ENCODE peak calls at places on chromosomes 13 and 19, in seven cellular contexts. One of them, this sample, is unnamed.

GRCh38 chr19:48719263-48720171 is at the start of gene MAMSTR:
- DNase-seq in colonic mucosa: no peak
- DNase-seq in cerebellar nuclear complex: no peak
- DNase-seq in foreskin fibroblast: no peak
- DNase-seq in activated B cell treated with CpG ODN at 0.5 μM for 24 hours: no peak
- DNase-seq in GM19239: no peak
- DNase-seq in ELR: no peak
- DNase-seq in this sample: no peak

GRCh38 chr13:20728579-20729300 is 25.2 kb downstream of the IL17D start:
- DNase-seq in GM19239: no peak
- DNase-seq in foreskin fibroblast: no peak
- DNase-seq in activated B cell treated with CpG ODN at 0.5 μM for 24 hours: no peak
- DNase-seq in cerebellar nuclear complex: no peak
- DNase-seq in ELR: no peak
- DNase-seq in colonic mucosa: no peak
- DNase-seq in this sample: no peak

GRCh38 chr13:112711528-112712265 is 21.9 kb downstream of the ATP11A start:
- DNase-seq in foreskin fibroblast: peak
- DNase-seq in GM19239: no peak
- DNase-seq in ELR: peak
- DNase-seq in colonic mucosa: peak
- DNase-seq in activated B cell treated with CpG ODN at 0.5 μM for 24 hours: no peak
- DNase-seq in cerebellar nuclear complex: no peak
- DNase-seq in this sample: peak

GRCh38 chr19:1859319-1859718 is 4.1 kb downstream of the KLF16 start:
- DNase-seq in activated B cell treated with CpG ODN at 0.5 μM for 24 hours: no peak
- DNase-seq in foreskin fibroblast: no peak
- DNase-seq in ELR: no peak
- DNase-seq in cerebellar nuclear complex: no peak
- DNase-seq in colonic mucosa: no peak
- DNase-seq in GM19239: no peak
- DNase-seq in this sample: no peak

GRCh38 chr13:31200636-31200970 is 828 bp downstream of the B3GLCT start:
- DNase-seq in GM19239: no peak
- DNase-seq in colonic mucosa: peak
- DNase-seq in foreskin fibroblast: no peak
- DNase-seq in cerebellar nuclear complex: no peak
- DNase-seq in activated B cell treated with CpG ODN at 0.5 μM for 24 hours: no peak
- DNase-seq in ELR: peak
- DNase-seq in this sample: peak

GRCh38 chr19:46294475-46294874 is 2.4 kb upstream of the HIF3A start:
- DNase-seq in activated B cell treated with CpG ODN at 0.5 μM for 24 hours: no peak
- DNase-seq in GM19239: no peak
- DNase-seq in foreskin fibroblast: no peak
- DNase-seq in ELR: no peak
- DNase-seq in colonic mucosa: no peak
- DNase-seq in cerebellar nuclear complex: no peak
- DNase-seq in this sample: no peak

GRCh38 chr19:17530586-17530985 is 19.1 kb downstream of the PGLS start:
- DNase-seq in cerebellar nuclear complex: no peak
- DNase-seq in ELR: no peak
- DNase-seq in GM19239: no peak
- DNase-seq in activated B cell treated with CpG ODN at 0.5 μM for 24 hours: no peak
- DNase-seq in foreskin fibroblast: no peak
- DNase-seq in colonic mucosa: no peak
- DNase-seq in this sample: no peak

GRCh38 chr13:43425234-43425633 is 361.5 kb downstream of the ENOX1 start:
- DNase-seq in cerebellar nuclear complex: no peak
- DNase-seq in GM19239: no peak
- DNase-seq in foreskin fibroblast: no peak
- DNase-seq in activated B cell treated with CpG ODN at 0.5 μM for 24 hours: no peak
- DNase-seq in colonic mucosa: no peak
- DNase-seq in ELR: no peak
- DNase-seq in this sample: no peak

GRCh38 chr19:51751655-51752054 is at the start of gene FPR1:
- DNase-seq in ELR: peak
- DNase-seq in GM19239: no peak
- DNase-seq in cerebellar nuclear complex: no peak
- DNase-seq in colonic mucosa: no peak
- DNase-seq in activated B cell treated with CpG ODN at 0.5 μM for 24 hours: no peak
- DNase-seq in foreskin fibroblast: no peak
- DNase-seq in this sample: no peak

GRCh38 chr19:618674-619285 is 14.6 kb downstream of the POLRMT start:
- DNase-seq in activated B cell treated with CpG ODN at 0.5 μM for 24 hours: no peak
- DNase-seq in colonic mucosa: no peak
- DNase-seq in foreskin fibroblast: no peak
- DNase-seq in cerebellar nuclear complex: no peak
- DNase-seq in ELR: no peak
- DNase-seq in GM19239: no peak
- DNase-seq in this sample: no peak

GRCh38 chr19:6483235-6483634 is 1.6 kb upstream of the DENND1C start:
- DNase-seq in foreskin fibroblast: no peak
- DNase-seq in ELR: no peak
- DNase-seq in GM19239: no peak
- DNase-seq in colonic mucosa: no peak
- DNase-seq in cerebellar nuclear complex: no peak
- DNase-seq in activated B cell treated with CpG ODN at 0.5 μM for 24 hours: no peak
- DNase-seq in this sample: no peak

This sample was measured in endothelial cell.